ENCODE peak calls at places on chromosomes 13 and 19, in five cellular contexts. One of them, this sample, is unnamed.

GRCh38 chr13:31793246-31793645 is 53.9 kb downstream of the RXFP2 start:
- DNase-seq in Calu3: no peak
- DNase-seq in heart left ventricle: no peak
- DNase-seq in GM06990: no peak
- DNase-seq in fibroblast of lung: peak; percentile 20
- DNase-seq in this sample: peak; percentile 53

GRCh38 chr19:18541992-18542935 is 1.1 kb downstream of the FKBP8 start:
- DNase-seq in Calu3: no peak
- DNase-seq in heart left ventricle: no peak
- DNase-seq in GM06990: no peak
- DNase-seq in fibroblast of lung: no peak
- DNase-seq in this sample: no peak

GRCh38 chr13:114211446-114211845 is 23.3 kb upstream of the CDC16 start:
- DNase-seq in Calu3: no peak
- DNase-seq in heart left ventricle: no peak
- DNase-seq in GM06990: no peak
- DNase-seq in fibroblast of lung: no peak
- DNase-seq in this sample: no peak

GRCh38 chr13:36815069-36815468 is 4.0 kb upstream of the RFXAP start:
- DNase-seq in Calu3: no peak
- DNase-seq in heart left ventricle: no peak
- DNase-seq in GM06990: no peak
- DNase-seq in fibroblast of lung: peak; percentile 8
- DNase-seq in this sample: no peak

GRCh38 chr13:36163809-36164308 is 32.7 kb upstream of the DCLK1 start:
- DNase-seq in Calu3: no peak
- DNase-seq in heart left ventricle: peak; percentile 37
- DNase-seq in GM06990: no peak
- DNase-seq in fibroblast of lung: peak; percentile 97
- DNase-seq in this sample: peak; percentile 4

GRCh38 chr19:8609210-8610040 is 1.1 kb downstream of the ADAMTS10 start:
- DNase-seq in Calu3: no peak
- DNase-seq in heart left ventricle: peak; percentile 63
- DNase-seq in GM06990: no peak
- DNase-seq in fibroblast of lung: peak; percentile 59
- DNase-seq in this sample: peak; percentile 75

GRCh38 chr13:75318138-75318833 is 163.7 kb downstream of the TBC1D4 start:
- DNase-seq in Calu3: no peak
- DNase-seq in heart left ventricle: no peak
- DNase-seq in GM06990: no peak
- DNase-seq in fibroblast of lung: no peak
- DNase-seq in this sample: no peak

GRCh38 chr19:33624586-33625153 is 2.9 kb downstream of the CHST8 start:
- DNase-seq in Calu3: no peak
- DNase-seq in heart left ventricle: no peak
- DNase-seq in GM06990: no peak
- DNase-seq in fibroblast of lung: no peak
- DNase-seq in this sample: no peak

GRCh38 chr19:39497850-39498261 is 891 bp upstream of the DLL3 start:
- DNase-seq in Calu3: peak; percentile 65
- DNase-seq in heart left ventricle: no peak
- DNase-seq in GM06990: peak; percentile 68
- DNase-seq in fibroblast of lung: peak; percentile 43
- DNase-seq in this sample: no peak

GRCh38 chr13:85864963-85865530 is 65.8 kb upstream of the SLITRK6 start:
- DNase-seq in Calu3: peak; percentile 1
- DNase-seq in heart left ventricle: no peak
- DNase-seq in GM06990: no peak
- DNase-seq in fibroblast of lung: peak; percentile 41
- DNase-seq in this sample: no peak

GRCh38 chr13:82947121-82948077 is 934.9 kb downstream of the SLITRK1 start:
- DNase-seq in Calu3: no peak
- DNase-seq in heart left ventricle: no peak
- DNase-seq in GM06990: no peak
- DNase-seq in fibroblast of lung: peak; percentile 7
- DNase-seq in this sample: peak; percentile 18

GRCh38 chr19:43316591-43317319 is 36.7 kb upstream of the CD177 start:
- DNase-seq in Calu3: peak; percentile 41
- DNase-seq in heart left ventricle: no peak
- DNase-seq in GM06990: no peak
- DNase-seq in fibroblast of lung: peak; percentile 9
- DNase-seq in this sample: peak; percentile 40

GRCh38 chr13:49810825-49811526 is 18.5 kb upstream of the KPNA3 start:
- DNase-seq in Calu3: no peak
- DNase-seq in heart left ventricle: no peak
- DNase-seq in GM06990: no peak
- DNase-seq in fibroblast of lung: peak; percentile 55
- DNase-seq in this sample: peak; percentile 15

GRCh38 chr19:55304279-55304978 is 20.6 kb downstream of the BRSK1 start:
- DNase-seq in Calu3: peak; percentile 48
- DNase-seq in heart left ventricle: no peak
- DNase-seq in GM06990: no peak
- DNase-seq in fibroblast of lung: peak; percentile 24
- DNase-seq in this sample: peak; percentile 33

GRCh38 chr13:96065851-96066250 is 12.7 kb upstream of the UGGT2 start:
- DNase-seq in Calu3: no peak
- DNase-seq in heart left ventricle: no peak
- DNase-seq in GM06990: no peak
- DNase-seq in fibroblast of lung: no peak
- DNase-seq in this sample: no peak

GRCh38 chr19:11814707-11815050 is 606 bp downstream of the ZNF440 start:
- DNase-seq in Calu3: peak; percentile 39
- DNase-seq in heart left ventricle: no peak
- DNase-seq in GM06990: no peak
- DNase-seq in fibroblast of lung: peak; percentile 52
- DNase-seq in this sample: peak; percentile 30

GRCh38 chr19:47158879-47159509 is 28.4 kb downstream of the SAE1 start:
- DNase-seq in Calu3: no peak
- DNase-seq in heart left ventricle: no peak
- DNase-seq in GM06990: no peak
- DNase-seq in fibroblast of lung: no peak
- DNase-seq in this sample: peak; percentile 48

GRCh38 chr13:32075150-32075851 is 43.7 kb downstream of the FRY start:
- DNase-seq in Calu3: no peak
- DNase-seq in heart left ventricle: no peak
- DNase-seq in GM06990: no peak
- DNase-seq in fibroblast of lung: no peak
- DNase-seq in this sample: no peak

GRCh38 chr19:2867025-2867991 is at the start of gene ZNF556:
- DNase-seq in Calu3: no peak
- DNase-seq in heart left ventricle: no peak
- DNase-seq in GM06990: no peak
- DNase-seq in fibroblast of lung: no peak
- DNase-seq in this sample: peak; percentile 91

GRCh38 chr13:30158774-30159445 is 148.4 kb downstream of the KATNAL1 start:
- DNase-seq in Calu3: peak; percentile 9
- DNase-seq in heart left ventricle: no peak
- DNase-seq in GM06990: no peak
- DNase-seq in fibroblast of lung: peak; percentile 68
- DNase-seq in this sample: peak; percentile 92

GRCh38 chr13:32087955-32088747 is 56.6 kb downstream of the FRY start:
- DNase-seq in Calu3: no peak
- DNase-seq in heart left ventricle: no peak
- DNase-seq in GM06990: no peak
- DNase-seq in fibroblast of lung: peak; percentile 14
- DNase-seq in this sample: peak; percentile 4

GRCh38 chr13:102316732-102317131 is 85.1 kb downstream of the FGF14 start:
- DNase-seq in Calu3: no peak
- DNase-seq in heart left ventricle: no peak
- DNase-seq in GM06990: no peak
- DNase-seq in fibroblast of lung: no peak
- DNase-seq in this sample: no peak

GRCh38 chr19:8451885-8452284 is 7.1 kb downstream of the HNRNPM start:
- DNase-seq in Calu3: peak; percentile 53
- DNase-seq in heart left ventricle: no peak
- DNase-seq in GM06990: no peak
- DNase-seq in fibroblast of lung: peak; percentile 48
- DNase-seq in this sample: peak; percentile 62

GRCh38 chr19:29245221-29245620 is 32.3 kb upstream of the UQCRFS1 start:
- DNase-seq in Calu3: no peak
- DNase-seq in heart left ventricle: no peak
- DNase-seq in GM06990: no peak
- DNase-seq in fibroblast of lung: no peak
- DNase-seq in this sample: peak; percentile 2

GRCh38 chr13:41970918-41971317 is 10.0 kb upstream of the VWA8 start:
- DNase-seq in Calu3: no peak
- DNase-seq in heart left ventricle: no peak
- DNase-seq in GM06990: no peak
- DNase-seq in fibroblast of lung: no peak
- DNase-seq in this sample: no peak

GRCh38 chr13:75566658-75567057 is 17.1 kb downstream of the UCHL3 start:
- DNase-seq in Calu3: no peak
- DNase-seq in heart left ventricle: no peak
- DNase-seq in GM06990: no peak
- DNase-seq in fibroblast of lung: peak; percentile 68
- DNase-seq in this sample: peak; percentile 75

GRCh38 chr19:55369651-55370304 is 485 bp downstream of the IL11 start:
- DNase-seq in Calu3: no peak
- DNase-seq in heart left ventricle: no peak
- DNase-seq in GM06990: no peak
- DNase-seq in fibroblast of lung: peak; percentile 58
- DNase-seq in this sample: peak; percentile 79

GRCh38 chr13:101267656-101268055 is 148.7 kb downstream of the NALCN start:
- DNase-seq in Calu3: no peak
- DNase-seq in heart left ventricle: no peak
- DNase-seq in GM06990: no peak
- DNase-seq in fibroblast of lung: no peak
- DNase-seq in this sample: peak; percentile 69

GRCh38 chr13:102930566-102930965 is 84.7 kb downstream of the ERCC5 start:
- DNase-seq in Calu3: no peak
- DNase-seq in heart left ventricle: no peak
- DNase-seq in GM06990: no peak
- DNase-seq in fibroblast of lung: no peak
- DNase-seq in this sample: no peak

GRCh38 chr19:10718205-10719196 is 622 bp downstream of the DNM2 start:
- DNase-seq in Calu3: peak; percentile 43
- DNase-seq in heart left ventricle: peak; percentile 39
- DNase-seq in GM06990: peak; percentile 74
- DNase-seq in fibroblast of lung: peak; percentile 21
- DNase-seq in this sample: peak; percentile 36

GRCh38 chr19:58098682-58098998 is 609 bp upstream of the ZSCAN18 start:
- DNase-seq in Calu3: no peak
- DNase-seq in heart left ventricle: no peak
- DNase-seq in GM06990: no peak
- DNase-seq in fibroblast of lung: no peak
- DNase-seq in this sample: no peak

GRCh38 chr19:47432091-47432490 is 12.8 kb upstream of the MEIS3 start:
- DNase-seq in Calu3: no peak
- DNase-seq in heart left ventricle: no peak
- DNase-seq in GM06990: no peak
- DNase-seq in fibroblast of lung: no peak
- DNase-seq in this sample: no peak

GRCh38 chr13:76389321-76389720 is 496.9 kb downstream of the KCTD12 start:
- DNase-seq in Calu3: no peak
- DNase-seq in heart left ventricle: no peak
- DNase-seq in GM06990: no peak
- DNase-seq in fibroblast of lung: no peak
- DNase-seq in this sample: no peak

GRCh38 chr13:109389456-109389855 is 396.9 kb downstream of the IRS2 start:
- DNase-seq in Calu3: no peak
- DNase-seq in heart left ventricle: no peak
- DNase-seq in GM06990: no peak
- DNase-seq in fibroblast of lung: no peak
- DNase-seq in this sample: peak; percentile 78

GRCh38 chr13:109393045-109393444 is 393.3 kb downstream of the IRS2 start:
- DNase-seq in Calu3: no peak
- DNase-seq in heart left ventricle: no peak
- DNase-seq in GM06990: no peak
- DNase-seq in fibroblast of lung: no peak
- DNase-seq in this sample: no peak

GRCh38 chr13:109387438-109387837 is 398.9 kb downstream of the IRS2 start:
- DNase-seq in Calu3: no peak
- DNase-seq in heart left ventricle: no peak
- DNase-seq in GM06990: no peak
- DNase-seq in fibroblast of lung: no peak
- DNase-seq in this sample: no peak

GRCh38 chr13:109390391-109390790 is 396.0 kb downstream of the IRS2 start:
- DNase-seq in Calu3: no peak
- DNase-seq in heart left ventricle: no peak
- DNase-seq in GM06990: no peak
- DNase-seq in fibroblast of lung: no peak
- DNase-seq in this sample: no peak

GRCh38 chr13:109389892-109390345 is 396.5 kb downstream of the IRS2 start:
- DNase-seq in Calu3: no peak
- DNase-seq in heart left ventricle: no peak
- DNase-seq in GM06990: no peak
- DNase-seq in fibroblast of lung: peak; percentile 87
- DNase-seq in this sample: peak; percentile 87
- TF ChIP-seq CTCF in Calu3: no peak
- TF ChIP-seq CTCF in heart left ventricle: no peak
- TF ChIP-seq CTCF in GM06990: no peak
- TF ChIP-seq CTCF in fibroblast of lung: no peak
- TF ChIP-seq CTCF in this sample: no peak

GRCh38 chr19:37961198-37961597 is 54.2 kb downstream of the SIPA1L3 start:
- DNase-seq in Calu3: no peak
- DNase-seq in heart left ventricle: no peak
- DNase-seq in GM06990: no peak
- DNase-seq in fibroblast of lung: no peak
- DNase-seq in this sample: no peak
- TF ChIP-seq CTCF in Calu3: no peak
- TF ChIP-seq CTCF in heart left ventricle: no peak
- TF ChIP-seq CTCF in GM06990: no peak
- TF ChIP-seq CTCF in fibroblast of lung: no peak
- TF ChIP-seq CTCF in this sample: no peak

GRCh38 chr19:14080887-14081796 is 4.4 kb downstream of the C19orf67 start:
- DNase-seq in Calu3: peak; percentile 95
- DNase-seq in heart left ventricle: peak; percentile 99
- DNase-seq in GM06990: peak; percentile 96
- DNase-seq in fibroblast of lung: peak; percentile 100
- DNase-seq in this sample: peak; percentile 99
- TF ChIP-seq CTCF in Calu3: no peak
- TF ChIP-seq CTCF in heart left ventricle: no peak
- TF ChIP-seq CTCF in GM06990: no peak
- TF ChIP-seq CTCF in fibroblast of lung: no peak
- TF ChIP-seq CTCF in this sample: no peak

DNA sequence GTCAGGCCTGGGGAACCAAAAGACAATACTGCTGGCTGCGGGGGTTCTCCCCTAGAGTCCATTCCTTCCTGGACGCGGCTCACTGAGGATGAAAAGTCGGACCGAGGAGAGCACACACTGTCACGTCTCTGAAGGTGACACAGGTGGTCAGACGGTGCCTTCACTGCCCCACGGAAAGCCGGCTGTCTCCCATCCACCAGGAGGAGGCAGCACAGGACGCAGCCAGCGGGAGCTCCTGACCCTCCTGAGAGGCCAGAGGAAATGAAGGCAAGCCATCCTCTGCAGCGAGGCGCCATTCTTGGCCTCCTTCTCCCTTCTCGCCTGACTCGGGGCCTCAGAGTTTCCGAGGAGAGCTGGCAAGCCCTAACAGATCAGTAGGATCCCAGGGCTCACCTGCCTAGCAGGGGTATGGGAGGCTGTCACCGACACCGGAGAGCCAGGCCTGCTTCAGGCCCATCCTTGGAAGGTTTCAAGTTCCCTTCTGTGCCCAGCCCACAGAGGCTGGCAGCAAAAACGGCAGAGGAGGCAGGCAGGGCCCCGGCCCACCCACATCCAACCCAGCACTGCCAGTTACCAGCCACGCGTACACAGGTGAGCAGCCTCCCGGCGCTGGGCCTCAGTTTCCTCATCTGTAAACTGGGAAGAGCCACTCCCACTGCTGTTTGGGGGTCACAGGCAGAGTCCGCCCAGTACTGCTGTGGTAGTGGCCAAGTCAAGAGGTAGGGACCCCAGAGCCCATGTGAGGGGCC is 4.5 kb downstream of the REXO1 start:
- DNase-seq in Calu3: no peak
- DNase-seq in heart left ventricle: no peak
- DNase-seq in GM06990: no peak
- DNase-seq in fibroblast of lung: no peak
- DNase-seq in this sample: no peak
- TF ChIP-seq CTCF in Calu3: no peak
- TF ChIP-seq CTCF in heart left ventricle: no peak
- TF ChIP-seq CTCF in GM06990: no peak
- TF ChIP-seq CTCF in fibroblast of lung: no peak
- TF ChIP-seq CTCF in this sample: no peak